ENCODE peak calls at places on chromosome 21, in nine cellular contexts. One of them, this sample, is unnamed.
A peak's percentile ranks its signal among the peaks of the same experiment; 100 is the strongest.

GRCh38 chr21:36211660-36212512 is 55.3 kb downstream of the DOP1B start:
- DNase-seq in breast epithelium: no peak
- DNase-seq in endothelial cell: no peak
- DNase-seq in brain microvascular endothelial cell: peak; percentile 62
- DNase-seq in Calu3: no peak
- DNase-seq in cardiac muscle cell: no peak
- DNase-seq in heart left ventricle: no peak
- DNase-seq in left ventricle myocardium inferior: no peak
- DNase-seq in body of pancreas: no peak
- DNase-seq in this sample: no peak

GRCh38 chr21:36509966-36510742 is 30.2 kb upstream of the CLDN14 start:
- DNase-seq in body of pancreas: peak; percentile 85
- DNase-seq in left ventricle myocardium inferior: no peak
- DNase-seq in brain microvascular endothelial cell: no peak
- DNase-seq in endothelial cell: no peak
- DNase-seq in Calu3: peak; percentile 82
- DNase-seq in heart left ventricle: no peak
- DNase-seq in cardiac muscle cell: peak; percentile 39
- DNase-seq in breast epithelium: peak; percentile 85
- DNase-seq in this sample: no peak

GRCh38 chr21:14591882-14592281 is 45.8 kb upstream of the SAMSN1 start:
- DNase-seq in left ventricle myocardium inferior: no peak
- DNase-seq in heart left ventricle: no peak
- DNase-seq in body of pancreas: peak; percentile 31
- DNase-seq in brain microvascular endothelial cell: peak; percentile 61
- DNase-seq in cardiac muscle cell: no peak
- DNase-seq in Calu3: no peak
- DNase-seq in endothelial cell: no peak
- DNase-seq in breast epithelium: no peak
- DNase-seq in this sample: peak; percentile 44

GRCh38 chr21:33642896-33643657 is 776 bp downstream of the ITSN1 start:
- DNase-seq in left ventricle myocardium inferior: peak; percentile 42
- DNase-seq in brain microvascular endothelial cell: no peak
- DNase-seq in heart left ventricle: peak; percentile 71
- DNase-seq in body of pancreas: peak; percentile 24
- DNase-seq in breast epithelium: no peak
- DNase-seq in endothelial cell: no peak
- DNase-seq in Calu3: peak; percentile 19
- DNase-seq in cardiac muscle cell: peak; percentile 59
- DNase-seq in this sample: no peak

GRCh38 chr21:38766987-38767722 is 38.6 kb upstream of the ETS2 start:
- DNase-seq in brain microvascular endothelial cell: no peak
- DNase-seq in Calu3: peak; percentile 54
- DNase-seq in heart left ventricle: no peak
- DNase-seq in body of pancreas: peak; percentile 46
- DNase-seq in endothelial cell: no peak
- DNase-seq in cardiac muscle cell: no peak
- DNase-seq in left ventricle myocardium inferior: no peak
- DNase-seq in breast epithelium: no peak
- DNase-seq in this sample: no peak

GRCh38 chr21:39317134-39318090 is 4.0 kb upstream of the BRWD1 start:
- DNase-seq in left ventricle myocardium inferior: no peak
- DNase-seq in body of pancreas: no peak
- DNase-seq in cardiac muscle cell: no peak
- DNase-seq in brain microvascular endothelial cell: no peak
- DNase-seq in endothelial cell: no peak
- DNase-seq in breast epithelium: no peak
- DNase-seq in heart left ventricle: no peak
- DNase-seq in Calu3: no peak
- DNase-seq in this sample: no peak

GRCh38 chr21:27734146-27734545 is 767.3 kb upstream of the ADAMTS5 start:
- DNase-seq in body of pancreas: no peak
- DNase-seq in cardiac muscle cell: no peak
- DNase-seq in brain microvascular endothelial cell: peak; percentile 82
- DNase-seq in heart left ventricle: no peak
- DNase-seq in breast epithelium: no peak
- DNase-seq in Calu3: no peak
- DNase-seq in endothelial cell: no peak
- DNase-seq in left ventricle myocardium inferior: no peak
- DNase-seq in this sample: no peak

GRCh38 chr21:32771134-32771523 is 426 bp downstream of the PAXBP1 start:
- DNase-seq in heart left ventricle: peak; percentile 77
- DNase-seq in left ventricle myocardium inferior: peak; percentile 56
- DNase-seq in endothelial cell: peak; percentile 67
- DNase-seq in brain microvascular endothelial cell: peak; percentile 51
- DNase-seq in cardiac muscle cell: peak; percentile 80
- DNase-seq in Calu3: peak; percentile 43
- DNase-seq in body of pancreas: peak; percentile 65
- DNase-seq in breast epithelium: peak; percentile 34
- DNase-seq in this sample: no peak

GRCh38 chr21:39851219-39851618 is 16.0 kb upstream of the PCP4 start:
- DNase-seq in endothelial cell: no peak
- DNase-seq in body of pancreas: no peak
- DNase-seq in brain microvascular endothelial cell: no peak
- DNase-seq in heart left ventricle: no peak
- DNase-seq in Calu3: no peak
- DNase-seq in left ventricle myocardium inferior: no peak
- DNase-seq in cardiac muscle cell: no peak
- DNase-seq in breast epithelium: no peak
- DNase-seq in this sample: no peak

GRCh38 chr21:33821580-33822322 is 93.9 kb downstream of the ATP5PO start:
- DNase-seq in left ventricle myocardium inferior: no peak
- DNase-seq in breast epithelium: no peak
- DNase-seq in body of pancreas: no peak
- DNase-seq in Calu3: no peak
- DNase-seq in heart left ventricle: no peak
- DNase-seq in endothelial cell: no peak
- DNase-seq in brain microvascular endothelial cell: no peak
- DNase-seq in cardiac muscle cell: no peak
- DNase-seq in this sample: no peak

GRCh38 chr21:26842976-26843911 is 2.0 kb downstream of the ADAMTS1 start:
- DNase-seq in left ventricle myocardium inferior: peak; percentile 95
- DNase-seq in breast epithelium: peak; percentile 86
- DNase-seq in body of pancreas: peak; percentile 97
- DNase-seq in heart left ventricle: peak; percentile 93
- DNase-seq in Calu3: peak; percentile 82
- DNase-seq in brain microvascular endothelial cell: peak; percentile 96
- DNase-seq in endothelial cell: peak; percentile 62
- DNase-seq in cardiac muscle cell: peak; percentile 83
- DNase-seq in this sample: peak; percentile 69

GRCh38 chr21:39385299-39386145 is 36.6 kb upstream of the HMGN1 start:
- DNase-seq in left ventricle myocardium inferior: peak; percentile 86
- DNase-seq in Calu3: peak; percentile 68
- DNase-seq in body of pancreas: peak; percentile 98
- DNase-seq in cardiac muscle cell: no peak
- DNase-seq in heart left ventricle: peak; percentile 90
- DNase-seq in brain microvascular endothelial cell: peak; percentile 62
- DNase-seq in breast epithelium: peak; percentile 66
- DNase-seq in endothelial cell: peak; percentile 33
- DNase-seq in this sample: no peak

GRCh38 chr21:30561957-30562356 is 843 bp upstream of the KRTAP19-7 start:
- DNase-seq in Calu3: no peak
- DNase-seq in left ventricle myocardium inferior: no peak
- DNase-seq in breast epithelium: no peak
- DNase-seq in brain microvascular endothelial cell: no peak
- DNase-seq in cardiac muscle cell: no peak
- DNase-seq in heart left ventricle: no peak
- DNase-seq in body of pancreas: no peak
- DNase-seq in endothelial cell: no peak
- DNase-seq in this sample: no peak
- TF ChIP-seq CTCF in Calu3: no peak
- TF ChIP-seq CTCF in left ventricle myocardium inferior: no peak
- TF ChIP-seq CTCF in breast epithelium: no peak
- TF ChIP-seq CTCF in brain microvascular endothelial cell: no peak
- TF ChIP-seq CTCF in cardiac muscle cell: no peak
- TF ChIP-seq CTCF in heart left ventricle: no peak
- TF ChIP-seq CTCF in body of pancreas: no peak
- TF ChIP-seq CTCF in endothelial cell: no peak
- TF ChIP-seq CTCF in this sample: no peak

GRCh38 chr21:15904389-15904788 is 174.6 kb downstream of the USP25 start:
- DNase-seq in Calu3: no peak
- DNase-seq in breast epithelium: no peak
- DNase-seq in cardiac muscle cell: no peak
- DNase-seq in left ventricle myocardium inferior: no peak
- DNase-seq in heart left ventricle: no peak
- DNase-seq in brain microvascular endothelial cell: no peak
- DNase-seq in body of pancreas: no peak
- DNase-seq in endothelial cell: no peak
- DNase-seq in this sample: no peak
- TF ChIP-seq CTCF in Calu3: no peak
- TF ChIP-seq CTCF in breast epithelium: no peak
- TF ChIP-seq CTCF in cardiac muscle cell: no peak
- TF ChIP-seq CTCF in left ventricle myocardium inferior: no peak
- TF ChIP-seq CTCF in heart left ventricle: no peak
- TF ChIP-seq CTCF in brain microvascular endothelial cell: no peak
- TF ChIP-seq CTCF in body of pancreas: no peak
- TF ChIP-seq CTCF in endothelial cell: no peak
- TF ChIP-seq CTCF in this sample: no peak

GRCh38 chr21:16942703-16943102 is 570.1 kb upstream of the CXADR start:
- DNase-seq in cardiac muscle cell: no peak
- DNase-seq in brain microvascular endothelial cell: peak; percentile 20
- DNase-seq in endothelial cell: peak; percentile 23
- DNase-seq in left ventricle myocardium inferior: no peak
- DNase-seq in Calu3: peak; percentile 13
- DNase-seq in breast epithelium: no peak
- DNase-seq in body of pancreas: no peak
- DNase-seq in heart left ventricle: no peak
- DNase-seq in this sample: no peak
- TF ChIP-seq CTCF in cardiac muscle cell: peak; percentile 25
- TF ChIP-seq CTCF in brain microvascular endothelial cell: peak; percentile 74
- TF ChIP-seq CTCF in endothelial cell: no peak
- TF ChIP-seq CTCF in left ventricle myocardium inferior: peak; percentile 23
- TF ChIP-seq CTCF in Calu3: peak; percentile 60
- TF ChIP-seq CTCF in breast epithelium: no peak
- TF ChIP-seq CTCF in body of pancreas: no peak
- TF ChIP-seq CTCF in heart left ventricle: no peak
- TF ChIP-seq CTCF in this sample: no peak

GRCh38 chr21:42522271-42522670 is 8.6 kb downstream of the SLC37A1 start:
- DNase-seq in left ventricle myocardium inferior: no peak
- DNase-seq in breast epithelium: no peak
- DNase-seq in Calu3: no peak
- DNase-seq in brain microvascular endothelial cell: no peak
- DNase-seq in cardiac muscle cell: no peak
- DNase-seq in body of pancreas: no peak
- DNase-seq in heart left ventricle: no peak
- DNase-seq in endothelial cell: no peak
- DNase-seq in this sample: no peak
- TF ChIP-seq CTCF in left ventricle myocardium inferior: no peak
- TF ChIP-seq CTCF in breast epithelium: no peak
- TF ChIP-seq CTCF in Calu3: no peak
- TF ChIP-seq CTCF in brain microvascular endothelial cell: no peak
- TF ChIP-seq CTCF in cardiac muscle cell: no peak
- TF ChIP-seq CTCF in body of pancreas: no peak
- TF ChIP-seq CTCF in heart left ventricle: no peak
- TF ChIP-seq CTCF in endothelial cell: no peak
- TF ChIP-seq CTCF in this sample: no peak

DNA sequence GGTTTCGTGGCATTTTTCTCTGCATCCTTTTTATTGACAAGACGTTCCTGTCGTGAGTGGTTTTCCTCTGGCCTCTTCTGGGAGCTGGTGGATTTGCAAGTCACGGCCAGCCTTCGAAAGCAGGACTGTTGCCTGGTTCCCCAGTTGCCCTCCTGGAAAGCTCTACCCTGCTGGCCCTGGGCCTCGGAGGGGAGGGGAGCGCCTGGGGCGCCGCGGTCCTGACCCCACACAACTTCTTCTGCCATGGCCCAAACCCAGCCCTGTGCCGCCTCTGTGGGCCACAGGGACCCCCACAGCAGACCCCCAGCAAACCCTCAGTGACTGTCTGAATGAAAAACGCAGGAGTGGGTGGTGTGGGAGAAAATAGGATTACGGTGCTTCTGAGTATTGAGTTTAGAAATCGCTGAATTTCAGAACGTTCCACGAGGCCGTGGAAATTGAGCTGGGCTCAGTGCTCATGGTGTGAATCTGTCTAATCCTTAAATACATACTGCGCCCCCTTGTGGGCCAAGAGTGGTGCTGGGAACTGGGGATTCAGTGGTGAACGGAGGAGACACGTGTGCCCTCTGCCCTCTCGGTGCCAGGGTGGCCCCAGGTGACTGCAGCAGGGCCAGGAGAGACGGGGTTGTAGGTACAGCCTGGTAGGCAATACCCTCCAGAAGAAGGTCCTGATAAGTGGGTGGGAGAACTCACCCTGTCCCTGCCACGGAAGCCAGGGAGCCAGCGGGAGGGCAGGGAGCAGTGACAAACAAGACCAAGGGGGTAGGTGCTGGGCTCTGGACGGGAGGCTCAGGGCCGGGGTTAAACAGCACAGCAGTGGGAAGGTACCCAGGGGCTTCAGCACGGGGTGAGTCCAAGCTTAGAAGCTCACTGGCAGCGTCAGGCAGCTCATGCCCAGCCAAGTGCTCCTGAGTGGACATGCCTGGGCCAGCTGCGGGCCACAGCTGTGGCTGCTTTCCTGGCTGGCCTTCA is 101.2 kb upstream of the COL6A1 start:
- DNase-seq in brain microvascular endothelial cell: peak; percentile 76
- DNase-seq in endothelial cell: peak; percentile 81
- DNase-seq in left ventricle myocardium inferior: peak; percentile 60
- DNase-seq in Calu3: peak; percentile 62
- DNase-seq in body of pancreas: peak; percentile 72
- DNase-seq in breast epithelium: peak; percentile 57
- DNase-seq in cardiac muscle cell: peak; percentile 90
- DNase-seq in heart left ventricle: peak; percentile 80
- DNase-seq in this sample: peak; percentile 78
- TF ChIP-seq CTCF in brain microvascular endothelial cell: peak; percentile 83
- TF ChIP-seq CTCF in endothelial cell: peak; percentile 79
- TF ChIP-seq CTCF in left ventricle myocardium inferior: peak; percentile 70
- TF ChIP-seq CTCF in Calu3: peak; percentile 42
- TF ChIP-seq CTCF in body of pancreas: peak; percentile 40
- TF ChIP-seq CTCF in breast epithelium: peak; percentile 43
- TF ChIP-seq CTCF in cardiac muscle cell: peak; percentile 76
- TF ChIP-seq CTCF in heart left ventricle: peak; percentile 50
- TF ChIP-seq CTCF in this sample: no peak